ENCODE peak calls at places on chromosome 9, in seven cellular contexts. One of them, this sample, is unnamed.

GRCh38 chr9:100639851-100640250 is 62.0 kb downstream of the CAVIN4 start:
- DNase-seq in GM12891: no peak
- DNase-seq in RPMI8226: no peak
- DNase-seq in NCI-H1092 treated with DMSO at 0.1 percent for 48 hours: no peak
- DNase-seq in neural crest cell: no peak
- DNase-seq in Right ventricle myocardium superior: no peak
- DNase-seq in MM.1S: no peak
- DNase-seq in this sample: peak; percentile 22

GRCh38 chr9:130992059-130993032 is 16.6 kb upstream of the LAMC3 start:
- DNase-seq in GM12891: no peak
- DNase-seq in RPMI8226: no peak
- DNase-seq in NCI-H1092 treated with DMSO at 0.1 percent for 48 hours: no peak
- DNase-seq in neural crest cell: no peak
- DNase-seq in Right ventricle myocardium superior: no peak
- DNase-seq in MM.1S: no peak
- DNase-seq in this sample: no peak

GRCh38 chr9:126670270-126670669 is 56.5 kb downstream of the LMX1B start:
- DNase-seq in GM12891: no peak
- DNase-seq in RPMI8226: no peak
- DNase-seq in NCI-H1092 treated with DMSO at 0.1 percent for 48 hours: no peak
- DNase-seq in neural crest cell: no peak
- DNase-seq in Right ventricle myocardium superior: no peak
- DNase-seq in MM.1S: no peak
- DNase-seq in this sample: no peak

GRCh38 chr9:78692871-78693270 is 395.9 kb downstream of the PSAT1 start:
- DNase-seq in GM12891: no peak
- DNase-seq in RPMI8226: no peak
- DNase-seq in NCI-H1092 treated with DMSO at 0.1 percent for 48 hours: no peak
- DNase-seq in neural crest cell: no peak
- DNase-seq in Right ventricle myocardium superior: no peak
- DNase-seq in MM.1S: no peak
- DNase-seq in this sample: no peak

GRCh38 chr9:101087426-101087825 is 58.9 kb downstream of the PLPPR1 start:
- DNase-seq in GM12891: no peak
- DNase-seq in RPMI8226: no peak
- DNase-seq in NCI-H1092 treated with DMSO at 0.1 percent for 48 hours: no peak
- DNase-seq in neural crest cell: no peak
- DNase-seq in Right ventricle myocardium superior: no peak
- DNase-seq in MM.1S: peak; percentile 57
- DNase-seq in this sample: no peak

GRCh38 chr9:81183763-81184162 is 505.6 kb downstream of the TLE1 start:
- DNase-seq in GM12891: no peak
- DNase-seq in RPMI8226: no peak
- DNase-seq in NCI-H1092 treated with DMSO at 0.1 percent for 48 hours: no peak
- DNase-seq in neural crest cell: no peak
- DNase-seq in Right ventricle myocardium superior: no peak
- DNase-seq in MM.1S: no peak
- DNase-seq in this sample: no peak

GRCh38 chr9:126472931-126473330 is 140.8 kb upstream of the LMX1B start:
- DNase-seq in GM12891: no peak
- DNase-seq in RPMI8226: no peak
- DNase-seq in NCI-H1092 treated with DMSO at 0.1 percent for 48 hours: no peak
- DNase-seq in neural crest cell: no peak
- DNase-seq in Right ventricle myocardium superior: no peak
- DNase-seq in MM.1S: no peak
- DNase-seq in this sample: no peak

GRCh38 chr9:130681769-130682489 is 11.7 kb upstream of the EXOSC2 start:
- DNase-seq in GM12891: no peak
- DNase-seq in RPMI8226: peak; percentile 61
- DNase-seq in NCI-H1092 treated with DMSO at 0.1 percent for 48 hours: no peak
- DNase-seq in neural crest cell: no peak
- DNase-seq in Right ventricle myocardium superior: no peak
- DNase-seq in MM.1S: no peak
- DNase-seq in this sample: peak; percentile 80

GRCh38 chr9:114465906-114466900 is 39.1 kb downstream of the WHRN start:
- DNase-seq in GM12891: no peak
- DNase-seq in RPMI8226: no peak
- DNase-seq in NCI-H1092 treated with DMSO at 0.1 percent for 48 hours: peak; percentile 41
- DNase-seq in neural crest cell: no peak
- DNase-seq in Right ventricle myocardium superior: no peak
- DNase-seq in MM.1S: no peak
- DNase-seq in this sample: no peak

GRCh38 chr9:77188242-77188641 is 10.9 kb downstream of the VPS13A start:
- DNase-seq in GM12891: no peak
- DNase-seq in RPMI8226: no peak
- DNase-seq in NCI-H1092 treated with DMSO at 0.1 percent for 48 hours: no peak
- DNase-seq in neural crest cell: no peak
- DNase-seq in Right ventricle myocardium superior: no peak
- DNase-seq in MM.1S: no peak
- DNase-seq in this sample: no peak

GRCh38 chr9:93645921-93646639 is 69.7 kb downstream of the PHF2 start:
- DNase-seq in GM12891: no peak
- DNase-seq in RPMI8226: no peak
- DNase-seq in NCI-H1092 treated with DMSO at 0.1 percent for 48 hours: no peak
- DNase-seq in neural crest cell: no peak
- DNase-seq in Right ventricle myocardium superior: peak; percentile 20
- DNase-seq in MM.1S: no peak
- DNase-seq in this sample: no peak

GRCh38 chr9:86549920-86550319 is 195.7 kb upstream of the TUT7 start:
- DNase-seq in GM12891: no peak
- DNase-seq in RPMI8226: no peak
- DNase-seq in NCI-H1092 treated with DMSO at 0.1 percent for 48 hours: no peak
- DNase-seq in neural crest cell: no peak
- DNase-seq in Right ventricle myocardium superior: no peak
- DNase-seq in MM.1S: no peak
- DNase-seq in this sample: no peak

GRCh38 chr9:109194157-109194556 is 27.1 kb upstream of the FRRS1L start:
- DNase-seq in GM12891: no peak
- DNase-seq in RPMI8226: no peak
- DNase-seq in NCI-H1092 treated with DMSO at 0.1 percent for 48 hours: peak; percentile 45
- DNase-seq in neural crest cell: no peak
- DNase-seq in Right ventricle myocardium superior: no peak
- DNase-seq in MM.1S: no peak
- DNase-seq in this sample: no peak

GRCh38 chr9:112002847-112003457 is 106.3 kb downstream of the UGCG start:
- DNase-seq in GM12891: no peak
- DNase-seq in RPMI8226: no peak
- DNase-seq in NCI-H1092 treated with DMSO at 0.1 percent for 48 hours: no peak
- DNase-seq in neural crest cell: no peak
- DNase-seq in Right ventricle myocardium superior: no peak
- DNase-seq in MM.1S: no peak
- DNase-seq in this sample: no peak

GRCh38 chr9:122204491-122204890 is 24.3 kb downstream of the LHX6 start:
- DNase-seq in GM12891: no peak
- DNase-seq in RPMI8226: no peak
- DNase-seq in NCI-H1092 treated with DMSO at 0.1 percent for 48 hours: no peak
- DNase-seq in neural crest cell: no peak
- DNase-seq in Right ventricle myocardium superior: no peak
- DNase-seq in MM.1S: no peak
- DNase-seq in this sample: no peak

GRCh38 chr9:112971415-112971814 is 40.6 kb downstream of the ZNF883 start:
- DNase-seq in GM12891: no peak
- DNase-seq in RPMI8226: peak; percentile 4
- DNase-seq in NCI-H1092 treated with DMSO at 0.1 percent for 48 hours: peak; percentile 34
- DNase-seq in neural crest cell: peak; percentile 4
- DNase-seq in Right ventricle myocardium superior: no peak
- DNase-seq in MM.1S: no peak
- DNase-seq in this sample: peak; percentile 25

GRCh38 chr9:127061411-127061810 is 61.0 kb downstream of the ANGPTL2 start:
- DNase-seq in GM12891: no peak
- DNase-seq in RPMI8226: no peak
- DNase-seq in NCI-H1092 treated with DMSO at 0.1 percent for 48 hours: peak; percentile 1
- DNase-seq in neural crest cell: no peak
- DNase-seq in Right ventricle myocardium superior: no peak
- DNase-seq in MM.1S: no peak
- DNase-seq in this sample: no peak

GRCh38 chr9:136345281-136346156 is 18.0 kb downstream of the DNLZ start:
- DNase-seq in GM12891: no peak
- DNase-seq in RPMI8226: peak; percentile 33
- DNase-seq in NCI-H1092 treated with DMSO at 0.1 percent for 48 hours: no peak
- DNase-seq in neural crest cell: peak; percentile 67
- DNase-seq in Right ventricle myocardium superior: peak; percentile 87
- DNase-seq in MM.1S: no peak
- DNase-seq in this sample: no peak

GRCh38 chr9:135070964-135071735 is 16.3 kb upstream of the OLFM1 start:
- DNase-seq in GM12891: no peak
- DNase-seq in RPMI8226: no peak
- DNase-seq in NCI-H1092 treated with DMSO at 0.1 percent for 48 hours: no peak
- DNase-seq in neural crest cell: no peak
- DNase-seq in Right ventricle myocardium superior: no peak
- DNase-seq in MM.1S: no peak
- DNase-seq in this sample: no peak

GRCh38 chr9:16729656-16730055 is 140.8 kb downstream of the BNC2 start:
- DNase-seq in GM12891: no peak
- DNase-seq in RPMI8226: no peak
- DNase-seq in NCI-H1092 treated with DMSO at 0.1 percent for 48 hours: peak; percentile 99
- DNase-seq in neural crest cell: no peak
- DNase-seq in Right ventricle myocardium superior: no peak
- DNase-seq in MM.1S: no peak
- DNase-seq in this sample: peak; percentile 33

GRCh38 chr9:4324513-4324912 is 24.6 kb upstream of the GLIS3 start:
- DNase-seq in GM12891: no peak
- DNase-seq in RPMI8226: no peak
- DNase-seq in NCI-H1092 treated with DMSO at 0.1 percent for 48 hours: no peak
- DNase-seq in neural crest cell: no peak
- DNase-seq in Right ventricle myocardium superior: no peak
- DNase-seq in MM.1S: no peak
- DNase-seq in this sample: no peak

GRCh38 chr9:121478816-121479676 is 20.6 kb downstream of the GGTA1 start:
- DNase-seq in GM12891: no peak
- DNase-seq in RPMI8226: no peak
- DNase-seq in NCI-H1092 treated with DMSO at 0.1 percent for 48 hours: peak; percentile 6
- DNase-seq in neural crest cell: no peak
- DNase-seq in Right ventricle myocardium superior: no peak
- DNase-seq in MM.1S: no peak
- DNase-seq in this sample: peak; percentile 60

GRCh38 chr9:117545846-117546245 is 131.0 kb upstream of the ASTN2 start:
- DNase-seq in GM12891: no peak
- DNase-seq in RPMI8226: no peak
- DNase-seq in NCI-H1092 treated with DMSO at 0.1 percent for 48 hours: no peak
- DNase-seq in neural crest cell: no peak
- DNase-seq in Right ventricle myocardium superior: no peak
- DNase-seq in MM.1S: no peak
- DNase-seq in this sample: no peak

GRCh38 chr9:129570450-129571297 is 50.2 kb downstream of the C9orf50 start:
- DNase-seq in GM12891: no peak
- DNase-seq in RPMI8226: peak; percentile 65
- DNase-seq in NCI-H1092 treated with DMSO at 0.1 percent for 48 hours: no peak
- DNase-seq in neural crest cell: no peak
- DNase-seq in Right ventricle myocardium superior: peak; percentile 78
- DNase-seq in MM.1S: no peak
- DNase-seq in this sample: peak; percentile 44

GRCh38 chr9:88741335-88741734 is 206.4 kb downstream of the NXNL2 start:
- DNase-seq in GM12891: no peak
- DNase-seq in RPMI8226: peak; percentile 22
- DNase-seq in NCI-H1092 treated with DMSO at 0.1 percent for 48 hours: no peak
- DNase-seq in neural crest cell: no peak
- DNase-seq in Right ventricle myocardium superior: no peak
- DNase-seq in MM.1S: no peak
- DNase-seq in this sample: no peak

GRCh38 chr9:37947431-37947830 is 43.5 kb upstream of the SLC25A51 start:
- DNase-seq in GM12891: no peak
- DNase-seq in RPMI8226: no peak
- DNase-seq in NCI-H1092 treated with DMSO at 0.1 percent for 48 hours: no peak
- DNase-seq in neural crest cell: no peak
- DNase-seq in Right ventricle myocardium superior: no peak
- DNase-seq in MM.1S: no peak
- DNase-seq in this sample: no peak

GRCh38 chr9:5402217-5402616 is 35.5 kb downstream of the PLGRKT start:
- DNase-seq in GM12891: no peak
- DNase-seq in RPMI8226: no peak
- DNase-seq in NCI-H1092 treated with DMSO at 0.1 percent for 48 hours: no peak
- DNase-seq in neural crest cell: no peak
- DNase-seq in Right ventricle myocardium superior: no peak
- DNase-seq in MM.1S: no peak
- DNase-seq in this sample: no peak

GRCh38 chr9:103397868-103398600 is 402.9 kb downstream of the CYLC2 start:
- DNase-seq in GM12891: no peak
- DNase-seq in RPMI8226: peak; percentile 73
- DNase-seq in NCI-H1092 treated with DMSO at 0.1 percent for 48 hours: peak; percentile 59
- DNase-seq in neural crest cell: peak; percentile 6
- DNase-seq in Right ventricle myocardium superior: no peak
- DNase-seq in MM.1S: peak; percentile 85
- DNase-seq in this sample: peak; percentile 50

GRCh38 chr9:80699551-80699998 is 989.8 kb downstream of the TLE1 start:
- DNase-seq in GM12891: no peak
- DNase-seq in RPMI8226: no peak
- DNase-seq in NCI-H1092 treated with DMSO at 0.1 percent for 48 hours: peak; percentile 44
- DNase-seq in neural crest cell: no peak
- DNase-seq in Right ventricle myocardium superior: no peak
- DNase-seq in MM.1S: no peak
- DNase-seq in this sample: peak; percentile 2

GRCh38 chr9:124771867-124772621 is 933 bp upstream of the NR6A1 start:
- DNase-seq in GM12891: no peak
- DNase-seq in RPMI8226: peak; percentile 62
- DNase-seq in NCI-H1092 treated with DMSO at 0.1 percent for 48 hours: peak; percentile 63
- DNase-seq in neural crest cell: peak; percentile 80
- DNase-seq in Right ventricle myocardium superior: peak; percentile 82
- DNase-seq in MM.1S: peak; percentile 34
- DNase-seq in this sample: peak; percentile 89

GRCh38 chr9:96071245-96072124 is 196.0 kb downstream of the ERCC6L2 start:
- DNase-seq in GM12891: peak; percentile 51
- DNase-seq in RPMI8226: peak; percentile 34
- DNase-seq in NCI-H1092 treated with DMSO at 0.1 percent for 48 hours: peak; percentile 13
- DNase-seq in neural crest cell: peak; percentile 28
- DNase-seq in Right ventricle myocardium superior: no peak
- DNase-seq in MM.1S: no peak
- DNase-seq in this sample: no peak

GRCh38 chr9:4677392-4677791 is 2.0 kb upstream of the CDC37L1 start:
- DNase-seq in GM12891: no peak
- DNase-seq in RPMI8226: no peak
- DNase-seq in NCI-H1092 treated with DMSO at 0.1 percent for 48 hours: no peak
- DNase-seq in neural crest cell: no peak
- DNase-seq in Right ventricle myocardium superior: no peak
- DNase-seq in MM.1S: no peak
- DNase-seq in this sample: no peak

GRCh38 chr9:129033216-129033615 is 3.2 kb upstream of the MIGA2 start:
- DNase-seq in GM12891: no peak
- DNase-seq in RPMI8226: no peak
- DNase-seq in NCI-H1092 treated with DMSO at 0.1 percent for 48 hours: no peak
- DNase-seq in neural crest cell: no peak
- DNase-seq in Right ventricle myocardium superior: no peak
- DNase-seq in MM.1S: no peak
- DNase-seq in this sample: no peak

GRCh38 chr9:109310486-109310901 is 10.4 kb downstream of the EPB41L4B start:
- DNase-seq in GM12891: no peak
- DNase-seq in RPMI8226: no peak
- DNase-seq in NCI-H1092 treated with DMSO at 0.1 percent for 48 hours: no peak
- DNase-seq in neural crest cell: no peak
- DNase-seq in Right ventricle myocardium superior: no peak
- DNase-seq in MM.1S: no peak
- DNase-seq in this sample: no peak

GRCh38 chr9:109198736-109199384 is 31.8 kb upstream of the FRRS1L start:
- DNase-seq in GM12891: no peak
- DNase-seq in RPMI8226: no peak
- DNase-seq in NCI-H1092 treated with DMSO at 0.1 percent for 48 hours: no peak
- DNase-seq in neural crest cell: no peak
- DNase-seq in Right ventricle myocardium superior: no peak
- DNase-seq in MM.1S: no peak
- DNase-seq in this sample: no peak

GRCh38 chr9:124725068-124725452 is 46.1 kb downstream of the NR6A1 start:
- DNase-seq in GM12891: no peak
- DNase-seq in RPMI8226: no peak
- DNase-seq in NCI-H1092 treated with DMSO at 0.1 percent for 48 hours: no peak
- DNase-seq in neural crest cell: no peak
- DNase-seq in Right ventricle myocardium superior: no peak
- DNase-seq in MM.1S: no peak
- DNase-seq in this sample: no peak

GRCh38 chr9:135604437-135605237 is 34.7 kb downstream of the GLT6D1 start:
- DNase-seq in GM12891: no peak
- DNase-seq in RPMI8226: no peak
- DNase-seq in NCI-H1092 treated with DMSO at 0.1 percent for 48 hours: no peak
- DNase-seq in neural crest cell: no peak
- DNase-seq in Right ventricle myocardium superior: no peak
- DNase-seq in MM.1S: no peak
- DNase-seq in this sample: no peak

GRCh38 chr9:125514468-125514867 is 192.5 kb downstream of the MAPKAP1 start:
- DNase-seq in GM12891: no peak
- DNase-seq in RPMI8226: no peak
- DNase-seq in NCI-H1092 treated with DMSO at 0.1 percent for 48 hours: no peak
- DNase-seq in neural crest cell: no peak
- DNase-seq in Right ventricle myocardium superior: no peak
- DNase-seq in MM.1S: no peak
- DNase-seq in this sample: no peak

This sample was measured in retina.